ENCODE peak calls at places on chromosomes 13 and 19, in eight cellular contexts. D is T-cell, O is foreskin melanocyte, J is lung microvascular endothelial cell, I is Right ventricle myocardium superior, E is substantia nigra, S is lung, H is AG09319. K is an unnamed sample.
A peak's percentile ranks its signal among the peaks of the same experiment; 100 is the strongest.

GRCh38 chr19:45051929-45052579 is 13.2 kb downstream of the CLASRP start:
- DNase-seq in J (no peak), I (no peak), E (no peak), D (no peak), S (no peak), O (no peak), H (no peak), K (no peak)

GRCh38 chr19:14758816-14759215 is 19.5 kb downstream of the ADGRE2 start:
- DNase-seq in I (no peak), S (no peak), J (no peak), H (no peak), D (no peak), O (no peak), E (no peak), K (peak; percentile 1)

GRCh38 chr19:5504115-5504514 is 48.9 kb downstream of the ZNRF4 start:
- DNase-seq in D (no peak), H (no peak), J (no peak), O (no peak), S (no peak), E (no peak), I (no peak), K (peak; percentile 15)

GRCh38 chr19:33388231-33388816 is 14.8 kb downstream of the CEBPG start:
- DNase-seq in S (no peak), D (no peak), J (no peak), H (no peak), O (no peak), I (peak; percentile 75), E (peak; percentile 62), K (no peak)

GRCh38 chr19:11151181-11151580 is 4.4 kb downstream of the SPC24 start:
- DNase-seq in S (no peak), H (no peak), I (peak; percentile 54), O (no peak), E (no peak), D (no peak), J (no peak), K (no peak)

GRCh38 chr19:3095375-3096191 is 1.4 kb downstream of the GNA11 start:
- DNase-seq in D (peak; percentile 73), E (no peak), J (peak; percentile 31), H (no peak), O (no peak), I (no peak), S (no peak), K (peak; percentile 5)

GRCh38 chr13:57557979-57558529 is 73.5 kb upstream of the PCDH17 start:
- DNase-seq in H (no peak), S (no peak), J (no peak), I (no peak), D (no peak), O (peak; percentile 15), E (no peak), K (no peak)

GRCh38 chr13:20666948-20667347 is 36.6 kb upstream of the IL17D start:
- DNase-seq in O (no peak), D (no peak), H (no peak), S (no peak), J (no peak), I (no peak), E (no peak), K (no peak)

GRCh38 chr13:95176611-95177259 is 124.5 kb downstream of the ABCC4 start:
- DNase-seq in O (no peak), J (peak; percentile 54), E (no peak), I (no peak), S (no peak), H (no peak), D (peak; percentile 5), K (no peak)

GRCh38 chr19:3295581-3295980 is 70.8 kb upstream of the NFIC start:
- DNase-seq in S (no peak), J (no peak), H (no peak), E (no peak), O (no peak), D (no peak), I (no peak), K (no peak)

GRCh38 chr19:9070066-9070465 is 16.8 kb upstream of the OR1M1 start:
- DNase-seq in J (no peak), E (no peak), I (no peak), O (no peak), D (no peak), H (no peak), S (no peak), K (no peak)

GRCh38 chr13:74270018-74270417 is 135.8 kb upstream of the KLF12 start:
- DNase-seq in J (no peak), H (no peak), I (no peak), D (no peak), S (no peak), O (no peak), E (no peak), K (no peak)

GRCh38 chr19:10346509-10346908 is 7.1 kb upstream of the ICAM3 start:
- DNase-seq in E (no peak), H (no peak), S (peak; percentile 58), O (no peak), D (no peak), I (peak; percentile 75), J (no peak), K (no peak)

K was measured in Calu3.